ENCODE peak calls at places on chromosomes 1 and 21, in six cellular contexts. H, Q, M, I, V and Y are unnamed samples.

GRCh38 chr1:209697082-209697481 is 7.6 kb upstream of the HSD11B1 start:
- DNase-seq in H (no peak), Q (no peak), M (no peak), I (no peak), V (no peak), Y (no peak)

GRCh38 chr1:217149791-217150190 is 426.6 kb upstream of the ESRRG start:
- DNase-seq in H (no peak), Q (no peak), M (no peak), I (no peak), V (no peak), Y (no peak)

GRCh38 chr1:226568975-226569741 is 20.6 kb downstream of the STUM start:
- DNase-seq in H (no peak), Q (peak; percentile 20), M (no peak), I (no peak), V (no peak), Y (no peak)

GRCh38 chr1:236455242-236455641 is 61.2 kb downstream of the EDARADD start:
- DNase-seq in H (no peak), Q (no peak), M (no peak), I (no peak), V (no peak), Y (no peak)

GRCh38 chr1:51214615-51215131 is 21.4 kb upstream of the RNF11 start:
- DNase-seq in H (no peak), Q (no peak), M (no peak), I (no peak), V (no peak), Y (no peak)

GRCh38 chr1:223827193-223827663 is 18.5 kb downstream of the TP53BP2 start:
- DNase-seq in H (no peak), Q (no peak), M (no peak), I (no peak), V (no peak), Y (no peak)

GRCh38 chr1:222182641-222183040 is 365.3 kb downstream of the HHIPL2 start:
- DNase-seq in H (no peak), Q (no peak), M (no peak), I (no peak), V (no peak), Y (no peak)

GRCh38 chr1:115565789-115566188 is 76.0 kb upstream of the VANGL1 start:
- DNase-seq in H (no peak), Q (no peak), M (no peak), I (no peak), V (no peak), Y (no peak)

GRCh38 chr1:30668026-30668425 is 55.4 kb downstream of the MATN1 start:
- DNase-seq in H (no peak), Q (peak; percentile 18), M (peak; percentile 65), I (no peak), V (no peak), Y (peak; percentile 35)

GRCh38 chr1:89721351-89721750 is 88.4 kb downstream of the LRRC8C start:
- DNase-seq in H (peak; percentile 24), Q (no peak), M (no peak), I (no peak), V (no peak), Y (no peak)

GRCh38 chr1:235818632-235819136 is 48.0 kb downstream of the LYST start:
- DNase-seq in H (no peak), Q (no peak), M (no peak), I (no peak), V (no peak), Y (no peak)

GRCh38 chr1:204190212-204191211 is 5.8 kb downstream of the KISS1 start:
- DNase-seq in H (no peak), Q (no peak), M (peak; percentile 27), I (peak; percentile 95), V (no peak), Y (peak; percentile 24)

GRCh38 chr1:27393641-27394281 is 1.3 kb downstream of the GPR3 start:
- DNase-seq in H (no peak), Q (no peak), M (no peak), I (no peak), V (no peak), Y (no peak)

GRCh38 chr1:162548170-162548569 is 13.4 kb upstream of the UAP1 start:
- DNase-seq in H (peak; percentile 25), Q (no peak), M (peak; percentile 19), I (no peak), V (no peak), Y (no peak)

GRCh38 chr1:181314010-181314409 is 169.3 kb upstream of the CACNA1E start:
- DNase-seq in H (no peak), Q (no peak), M (no peak), I (no peak), V (no peak), Y (no peak)

GRCh38 chr1:201728731-201729130 is 100.2 kb upstream of the IPO9 start:
- DNase-seq in H (no peak), Q (no peak), M (no peak), I (peak; percentile 46), V (peak; percentile 5), Y (no peak)

GRCh38 chr21:25850126-25850831 is 115.5 kb downstream of the GABPA start:
- DNase-seq in H (no peak), Q (no peak), M (no peak), I (no peak), V (no peak), Y (no peak)

GRCh38 chr1:112717263-112717662 is 2.1 kb upstream of the PPM1J start:
- DNase-seq in H (no peak), Q (no peak), M (no peak), I (no peak), V (no peak), Y (no peak)

GRCh38 chr1:115114308-115114707 is 25.0 kb upstream of the TSPAN2 start:
- DNase-seq in H (no peak), Q (no peak), M (peak; percentile 35), I (no peak), V (peak; percentile 48), Y (peak; percentile 75)

GRCh38 chr1:228366851-228367741 is 39.5 kb downstream of the TRIM11 start:
- DNase-seq in H (no peak), Q (peak; percentile 59), M (no peak), I (peak; percentile 69), V (no peak), Y (no peak)

GRCh38 chr1:10866314-10867091 is 70.1 kb upstream of the CASZ1 start:
- DNase-seq in H (peak; percentile 8), Q (peak; percentile 52), M (no peak), I (peak; percentile 92), V (peak; percentile 43), Y (peak; percentile 4)

GRCh38 chr1:61752921-61753389 is 10.7 kb downstream of the PATJ start:
- DNase-seq in H (no peak), Q (no peak), M (no peak), I (no peak), V (no peak), Y (no peak)

GRCh38 chr21:25636727-25637126 is 2.3 kb upstream of the JAM2 start:
- DNase-seq in H (no peak), Q (no peak), M (no peak), I (no peak), V (no peak), Y (no peak)

GRCh38 chr1:157494093-157494492 is 58.2 kb downstream of the FCRL5 start:
- DNase-seq in H (no peak), Q (no peak), M (no peak), I (no peak), V (no peak), Y (no peak)

GRCh38 chr1:31705080-31705866 is 1.5 kb upstream of the COL16A1 start:
- DNase-seq in H (peak; percentile 43), Q (no peak), M (peak; percentile 41), I (peak; percentile 93), V (no peak), Y (peak; percentile 35)

GRCh38 chr1:30898031-30898815 is 10.3 kb downstream of the SDC3 start:
- DNase-seq in H (no peak), Q (no peak), M (no peak), I (no peak), V (no peak), Y (no peak)